ENCODE peak calls at places on chromosomes 16 and 17, in four cellular contexts. H is IMR-90, L is GM12878, Z is K562. V is an unnamed sample.

GRCh38 chr17:28796062-28796461 is 46.5 kb downstream of the FAM222B start:
- DNase-seq in Z (no peak), H (no peak), L (no peak), V (no peak)

GRCh38 chr17:7886227-7887037 is 2.2 kb upstream of the CHD3 start:
- DNase-seq in H (peak), Z (no peak), L (no peak), V (peak)

GRCh38 chr17:71995570-71995969 is 125.2 kb upstream of the SOX9 start:
- DNase-seq in L (no peak), H (peak), Z (no peak), V (no peak)

GRCh38 chr17:1462164-1463112 is 6.4 kb upstream of the CRK start:
- DNase-seq in L (no peak), Z (no peak), H (no peak), V (no peak)

GRCh38 chr17:81520021-81520894 is 7.7 kb upstream of the ACTG1 start:
- DNase-seq in H (no peak), Z (no peak), L (no peak), V (no peak)

GRCh38 chr16:80197790-80198201 is 343.0 kb upstream of the DYNLRB2 start:
- DNase-seq in L (no peak), H (peak), Z (no peak), V (peak)

GRCh38 chr17:44400226-44400847 is 10.9 kb upstream of the ITGA2B start:
- DNase-seq in L (no peak), H (peak), Z (peak), V (peak)

GRCh38 chr17:60947100-60947499 is 269.4 kb downstream of the BCAS3 start:
- DNase-seq in L (no peak), H (peak), Z (no peak), V (no peak)

GRCh38 chr17:65754641-65755040 is 193.2 kb upstream of the AXIN2 start:
- DNase-seq in Z (no peak), L (no peak), H (no peak), V (no peak)

GRCh38 chr16:75922250-75922649 is 196.0 kb upstream of the CPHXL start:
- DNase-seq in Z (no peak), H (no peak), L (no peak), V (no peak)

GRCh38 chr16:30120340-30121105 is 2.5 kb downstream of the MAPK3 start:
- DNase-seq in L (no peak), H (no peak), Z (no peak), V (no peak)

GRCh38 chr16:56912746-56913703 is 18.9 kb upstream of the HERPUD1 start:
- DNase-seq in H (peak), L (no peak), Z (no peak), V (no peak)

GRCh38 chr16:67158637-67159600 is 790 bp downstream of the TRADD start:
- DNase-seq in Z (peak), H (no peak), L (peak), V (peak)

GRCh38 chr16:74724820-74725549 is 24.3 kb upstream of the MLKL start:
- DNase-seq in L (no peak), H (peak), Z (no peak), V (no peak)

GRCh38 chr17:44548714-44549230 is 8.5 kb upstream of the FZD2 start:
- DNase-seq in H (no peak), L (no peak), Z (no peak), V (no peak)

GRCh38 chr16:68893710-68894705 is 50.7 kb downstream of the TANGO6 start:
- DNase-seq in Z (no peak), L (no peak), H (peak), V (no peak)

GRCh38 chr17:27816946-27817345 is 16.6 kb upstream of the NOS2 start:
- DNase-seq in L (no peak), Z (no peak), H (no peak), V (no peak)

GRCh38 chr17:28189667-28190066 is 129.3 kb upstream of the TMEM97 start:
- DNase-seq in Z (no peak), H (no peak), L (no peak), V (no peak)

GRCh38 chr17:45270828-45271418 is 9.0 kb upstream of the SPATA32 start:
- DNase-seq in L (no peak), Z (peak), H (no peak), V (peak)

GRCh38 chr17:5513610-5514009 is 27.2 kb downstream of the MIS12 start:
- DNase-seq in H (no peak), Z (no peak), L (no peak), V (no peak)

GRCh38 chr17:79020631-79021301 is 3.2 kb upstream of the C1QTNF1 start:
- DNase-seq in H (no peak), L (no peak), Z (no peak), V (no peak)

GRCh38 chr17:79024901-79025737 is 1.1 kb downstream of the C1QTNF1 start:
- DNase-seq in L (no peak), Z (no peak), H (no peak), V (no peak)

GRCh38 chr17:79023886-79024771 is at the start of gene C1QTNF1:
- DNase-seq in L (no peak), H (peak), Z (peak), V (peak)

GRCh38 chr17:79023180-79023705 is 726 bp upstream of the C1QTNF1 start:
- DNase-seq in Z (no peak), L (no peak), H (no peak), V (no peak)

GRCh38 chr17:79022507-79022991 is 1.4 kb upstream of the C1QTNF1 start:
- DNase-seq in Z (no peak), H (no peak), L (no peak), V (no peak)
- TF ChIP-seq ELK1 in Z (no peak), H (no peak), L (no peak), V (no peak)

DNA sequence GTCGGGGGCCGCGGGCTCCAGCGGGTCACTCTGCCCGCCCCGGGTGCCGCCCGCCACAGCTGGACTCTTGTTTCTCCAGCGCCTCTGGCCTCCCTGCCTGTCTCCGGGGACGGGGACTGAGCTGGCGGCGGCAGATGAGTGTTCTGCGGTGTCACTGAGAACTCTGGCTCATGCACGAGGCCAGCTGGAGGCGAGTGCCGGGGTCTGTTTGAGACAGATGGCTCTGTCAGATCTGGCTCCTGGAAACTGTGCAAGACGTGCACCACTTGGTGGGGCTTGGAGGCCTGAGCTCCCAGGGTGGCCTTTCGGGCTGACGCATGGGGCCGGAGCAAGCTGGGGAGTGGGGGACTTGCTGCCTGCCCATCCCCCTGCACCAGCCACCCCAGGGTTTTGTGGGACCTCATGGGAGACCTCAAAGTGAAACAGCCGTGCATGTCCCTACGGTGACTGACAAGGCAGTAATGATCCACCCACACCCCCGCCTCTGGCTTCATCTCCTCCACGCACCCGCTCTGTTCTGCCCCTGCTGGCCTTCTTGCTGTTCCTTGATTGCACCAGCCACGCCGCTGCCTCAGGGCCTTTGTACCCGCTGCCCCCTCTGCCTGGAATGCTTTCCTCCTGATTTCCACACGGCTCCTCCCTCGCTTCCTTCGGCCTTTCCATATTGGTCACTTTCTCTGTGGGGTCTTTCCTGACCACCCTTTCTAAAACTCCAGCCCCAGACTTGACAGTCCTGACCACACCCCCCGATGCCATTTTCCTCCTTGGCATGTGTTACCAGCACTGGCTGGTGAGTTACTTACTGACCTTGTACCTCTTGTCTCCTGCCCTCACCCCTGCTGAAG is 174.9 kb upstream of the CIBAR2 start:
- DNase-seq in L (no peak), H (peak), Z (peak), V (no peak)
- TF ChIP-seq ELK1 in L (no peak), H (no peak), Z (no peak), V (no peak)

GRCh38 chr17:16515933-16516332 is 23.9 kb upstream of the LRRC75A start:
- DNase-seq in Z (no peak), L (no peak), H (no peak), V (no peak)

GRCh38 chr17:16513858-16514257 is 21.9 kb upstream of the LRRC75A start:
- DNase-seq in L (no peak), Z (no peak), H (no peak), V (no peak)

GRCh38 chr17:16519021-16519420 is 27.0 kb upstream of the LRRC75A start:
- DNase-seq in Z (no peak), L (no peak), H (no peak), V (no peak)

GRCh38 chr17:16517477-16517876 is 25.5 kb upstream of the LRRC75A start:
- DNase-seq in Z (no peak), H (no peak), L (no peak), V (no peak)

DNA sequence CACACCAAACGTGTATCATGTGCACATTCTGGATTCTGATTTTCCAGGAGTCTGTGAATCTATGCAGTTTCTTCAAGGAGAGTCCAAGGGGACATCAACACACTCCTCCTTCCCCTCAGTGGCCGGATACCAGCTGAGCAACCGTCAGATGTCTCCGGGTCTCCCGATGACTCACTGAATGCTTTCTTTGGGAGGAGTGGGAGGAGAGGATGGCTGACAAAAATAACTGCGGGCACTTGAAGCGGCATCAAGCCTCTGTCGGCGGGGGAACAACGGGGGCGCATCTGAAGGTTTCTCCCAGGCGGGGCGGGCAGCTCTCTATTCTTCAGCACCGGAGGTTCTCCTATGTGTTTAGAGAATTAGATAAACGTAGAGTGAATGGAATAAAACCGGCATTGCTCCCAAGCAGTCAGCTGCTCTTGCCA is 24.6 kb upstream of the LRRC75A start:
- DNase-seq in Z (peak), L (no peak), H (peak), V (peak)
- TF ChIP-seq ELK1 in Z (no peak), L (no peak), H (no peak), V (no peak)

DNA sequence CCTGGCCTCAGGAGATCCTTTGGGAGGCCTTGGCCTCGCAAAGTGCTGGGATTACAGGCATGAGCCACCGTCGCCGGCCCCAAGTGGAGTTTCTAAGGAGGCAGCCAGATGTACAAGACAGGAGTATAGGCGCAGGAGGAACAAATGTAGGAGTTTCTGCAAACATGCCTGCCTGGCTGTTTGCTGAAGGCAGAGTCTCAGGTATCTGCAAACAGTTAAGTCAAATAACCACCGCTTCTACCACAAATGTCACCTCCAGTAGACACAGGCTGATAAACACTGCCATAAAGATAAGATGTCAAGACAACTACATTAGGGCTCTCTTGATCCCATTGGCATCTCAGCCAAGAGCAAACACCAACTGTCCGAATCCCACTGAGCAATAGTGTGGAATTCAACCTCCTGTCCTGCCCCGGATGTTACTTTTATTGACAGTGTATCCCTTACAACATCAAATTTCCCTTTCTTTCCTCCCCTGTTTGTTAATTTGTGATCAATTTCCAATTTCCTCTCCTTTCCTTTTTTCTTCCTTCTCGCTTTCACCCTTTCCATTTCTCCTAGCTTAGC is 5.6 kb upstream of the COG1 start:
- DNase-seq in H (no peak), Z (no peak), L (no peak), V (no peak)
- TF ChIP-seq ELK1 in H (no peak), Z (no peak), L (no peak), V (no peak)

GRCh38 chr16:52099382-52099781 is 447.6 kb downstream of the TOX3 start:
- DNase-seq in L (no peak), Z (no peak), H (no peak), V (no peak)

GRCh38 chr16:52090080-52090479 is 456.9 kb downstream of the TOX3 start:
- DNase-seq in L (no peak), Z (no peak), H (peak), V (no peak)

DNA sequence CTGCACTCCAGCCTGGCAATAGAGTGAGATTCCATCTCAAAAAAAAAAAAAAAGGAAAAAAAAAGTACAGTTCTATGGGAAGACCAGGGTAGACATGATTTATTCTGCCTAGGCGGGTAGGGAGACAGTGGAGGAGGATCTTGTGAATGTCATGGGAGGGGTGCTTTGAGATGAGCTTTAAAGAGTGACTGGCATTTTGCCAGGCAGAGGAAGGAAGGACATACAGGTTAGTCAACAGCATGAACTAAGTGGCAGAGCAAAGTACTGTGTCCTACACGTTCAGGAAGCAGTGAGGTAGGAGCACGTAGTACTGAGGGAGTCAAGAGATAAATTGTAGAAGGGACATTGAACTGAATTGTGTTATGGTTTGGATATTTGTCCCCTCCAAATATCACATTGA is 451.5 kb downstream of the TOX3 start:
- DNase-seq in Z (no peak), H (no peak), L (no peak), V (no peak)
- TF ChIP-seq ELK1 in Z (no peak), H (no peak), L (no peak), V (no peak)

GRCh38 chr17:41383690-41384089 is 1.6 kb upstream of the KRT34 start:
- DNase-seq in H (no peak), Z (no peak), L (no peak), V (no peak)
- TF ChIP-seq ELK1 in H (no peak), Z (no peak), L (no peak), V (no peak)

V was measured in A549.